ENCODE peak calls at places on chromosomes 4 and X, in eight cellular contexts. U is stimulated activated CD8-positive, alpha-beta memory T cell treated with anti-CD3 and anti-CD28 coated beads, Interleukin-2, amount 100 ng/mL, for 48 hours; D is GM10248; H is H9; W is AG08396; P is fibroblast of pulmonary artery; B is cardiac muscle cell; V is amniotic stem cell. T is an unnamed sample.

GRCh38 chrX:103310592-103311400 is at the start of gene BEX2:
- DNase-seq in U (peak; percentile 65), D (peak; percentile 70), H (peak; percentile 97), W (peak; percentile 31), P (peak; percentile 17), B (peak; percentile 92), V (no peak), T (peak; percentile 15)

GRCh38 chr4:6362896-6363295 is 93.2 kb downstream of the WFS1 start:
- DNase-seq in U (no peak), D (peak; percentile 45), H (peak; percentile 73), W (peak; percentile 56), P (peak; percentile 46), B (peak; percentile 85), V (no peak), T (no peak)

GRCh38 chrX:47191806-47192401 is 1.7 kb upstream of the UBA1 start:
- DNase-seq in U (no peak), D (no peak), H (no peak), W (no peak), P (no peak), B (no peak), V (no peak), T (no peak)

GRCh38 chr4:30903493-30903892 is 183.3 kb downstream of the PCDH7 start:
- DNase-seq in U (no peak), D (no peak), H (no peak), W (no peak), P (peak; percentile 56), B (no peak), V (no peak), T (peak; percentile 4)

GRCh38 chr4:6147441-6147840 is 52.9 kb downstream of the JAKMIP1 start:
- DNase-seq in U (no peak), D (no peak), H (no peak), W (no peak), P (no peak), B (no peak), V (no peak), T (no peak)

GRCh38 chrX:150486011-150486410 is 82.4 kb upstream of the MTM1 start:
- DNase-seq in U (peak; percentile 21), D (no peak), H (peak; percentile 64), W (peak; percentile 56), P (peak; percentile 71), B (peak; percentile 46), V (peak; percentile 23), T (peak; percentile 53)

GRCh38 chrX:39665830-39666518 is 431.8 kb downstream of the BCOR start:
- DNase-seq in U (no peak), D (no peak), H (no peak), W (no peak), P (peak; percentile 6), B (no peak), V (no peak), T (peak; percentile 12)

GRCh38 chr4:7166286-7166685 is 26.1 kb upstream of the SORCS2 start:
- DNase-seq in U (no peak), D (no peak), H (peak; percentile 12), W (no peak), P (no peak), B (no peak), V (no peak), T (no peak)

GRCh38 chr4:177375971-177376370 is 66.3 kb downstream of the AGA start:
- DNase-seq in U (no peak), D (no peak), H (no peak), W (no peak), P (no peak), B (no peak), V (no peak), T (peak; percentile 28)

GRCh38 chrX:39898147-39898546 is 199.6 kb downstream of the BCOR start:
- DNase-seq in U (no peak), D (no peak), H (no peak), W (no peak), P (no peak), B (no peak), V (no peak), T (no peak)

GRCh38 chrX:72714471-72714916 is 388 bp upstream of the PHKA1 start:
- DNase-seq in U (no peak), D (no peak), H (peak; percentile 69), W (peak; percentile 60), P (peak; percentile 80), B (peak; percentile 44), V (peak; percentile 17), T (peak; percentile 80)

GRCh38 chrX:40158036-40158706 is 60.4 kb upstream of the BCOR start:
- DNase-seq in U (no peak), D (peak; percentile 67), H (peak; percentile 68), W (peak; percentile 86), P (peak; percentile 26), B (peak; percentile 75), V (no peak), T (no peak)

GRCh38 chrX:47218280-47218919 is at the start of gene CDK16:
- DNase-seq in U (peak; percentile 63), D (peak; percentile 84), H (peak; percentile 87), W (peak; percentile 97), P (peak; percentile 81), B (peak; percentile 86), V (peak; percentile 61), T (peak; percentile 91)

GRCh38 chr4:184255361-184255760 is 37.7 kb upstream of the ENPP6 start:
- DNase-seq in U (no peak), D (no peak), H (peak; percentile 25), W (no peak), P (no peak), B (no peak), V (no peak), T (no peak)

GRCh38 chr4:152050098-152050497 is 289.3 kb upstream of the GATB start:
- DNase-seq in U (no peak), D (no peak), H (no peak), W (no peak), P (no peak), B (no peak), V (no peak), T (no peak)

GRCh38 chr4:10096976-10097330 is 19.6 kb downstream of the WDR1 start:
- DNase-seq in U (no peak), D (no peak), H (no peak), W (no peak), P (no peak), B (no peak), V (no peak), T (no peak)

GRCh38 chrX:106170318-106170717 is 2.2 kb downstream of the PWWP3B start:
- DNase-seq in U (no peak), D (no peak), H (no peak), W (no peak), P (peak; percentile 59), B (peak; percentile 46), V (no peak), T (peak; percentile 52)

GRCh38 chrX:25010784-25011588 is 4.8 kb downstream of the ARX start:
- DNase-seq in U (no peak), D (no peak), H (no peak), W (no peak), P (no peak), B (no peak), V (no peak), T (no peak)